ENCODE peak calls at places on chromosomes 6 and 20, in six cellular contexts. One of them, this sample, is unnamed. For H3K4me1 and H3K9me3, the result is how much of the 10 kb centered on the place peaks cover.

GRCh38 chr6:168923171-168923570 is 330.5 kb downstream of the THBS2 start:
- DNase-seq in Peyer's patch: no peak
- DNase-seq in A549: no peak
- DNase-seq in cardiac muscle cell: no peak
- DNase-seq in heart right ventricle: no peak
- DNase-seq in upper lobe of right lung: no peak
- DNase-seq in this sample: no peak

GRCh38 chr20:4038047-4038459 is 22.7 kb upstream of the RNF24 start:
- DNase-seq in upper lobe of right lung: peak
- DNase-seq in heart right ventricle: peak
- DNase-seq in Peyer's patch: peak
- DNase-seq in cardiac muscle cell: peak
- DNase-seq in A549: peak
- DNase-seq in this sample: peak

GRCh38 chr6:3757241-3757641 is 5.7 kb upstream of the PXDC1 start:
- DNase-seq in cardiac muscle cell: no peak
- DNase-seq in heart right ventricle: no peak
- DNase-seq in Peyer's patch: peak
- DNase-seq in A549: no peak
- DNase-seq in upper lobe of right lung: no peak
- DNase-seq in this sample: no peak

GRCh38 chr6:3742076-3742425 is 9.5 kb downstream of the PXDC1 start:
- DNase-seq in upper lobe of right lung: no peak
- DNase-seq in A549: no peak
- DNase-seq in cardiac muscle cell: no peak
- DNase-seq in Peyer's patch: no peak
- DNase-seq in heart right ventricle: no peak
- DNase-seq in this sample: no peak

GRCh38 chr20:50020283-50020682 is 37.5 kb downstream of the SNAI1 start:
- DNase-seq in upper lobe of right lung: no peak
- DNase-seq in heart right ventricle: no peak
- DNase-seq in A549: peak
- DNase-seq in Peyer's patch: no peak
- DNase-seq in cardiac muscle cell: no peak
- DNase-seq in this sample: no peak

GRCh38 chr20:38125157-38126056 is 39.7 kb downstream of the TGM2 start:
- DNase-seq in A549: peak
- DNase-seq in Peyer's patch: peak
- DNase-seq in cardiac muscle cell: no peak
- DNase-seq in heart right ventricle: peak
- DNase-seq in upper lobe of right lung: peak
- DNase-seq in this sample: peak

GRCh38 chr20:39876974-39877615 is 811.9 kb downstream of the MAFB start:
- DNase-seq in A549: no peak
- DNase-seq in heart right ventricle: no peak
- DNase-seq in Peyer's patch: no peak
- DNase-seq in upper lobe of right lung: no peak
- DNase-seq in cardiac muscle cell: no peak
- DNase-seq in this sample: no peak

GRCh38 chr6:67629268-67629667 is 1005.8 kb upstream of the ADGRB3 start:
- DNase-seq in heart right ventricle: no peak
- DNase-seq in Peyer's patch: no peak
- DNase-seq in A549: no peak
- DNase-seq in cardiac muscle cell: no peak
- DNase-seq in upper lobe of right lung: no peak
- DNase-seq in this sample: no peak

GRCh38 chr6:44805239-44805849 is 417.8 kb downstream of the CDC5L start:
- DNase-seq in cardiac muscle cell: no peak
- DNase-seq in upper lobe of right lung: no peak
- DNase-seq in heart right ventricle: no peak
- DNase-seq in Peyer's patch: no peak
- DNase-seq in A549: no peak
- DNase-seq in this sample: no peak

GRCh38 chr6:69796627-69797390 is at the start of gene LMBRD1:
- DNase-seq in cardiac muscle cell: peak
- DNase-seq in upper lobe of right lung: peak
- DNase-seq in heart right ventricle: peak
- DNase-seq in Peyer's patch: peak
- DNase-seq in A549: peak
- DNase-seq in this sample: peak

GRCh38 chr6:154164397-154164796 is 125.4 kb downstream of the OPRM1 start:
- DNase-seq in heart right ventricle: no peak
- DNase-seq in A549: no peak
- DNase-seq in cardiac muscle cell: no peak
- DNase-seq in Peyer's patch: no peak
- DNase-seq in upper lobe of right lung: no peak
- DNase-seq in this sample: peak

GRCh38 chr6:148811472-148811871 is 64.6 kb downstream of the UST start:
- DNase-seq in cardiac muscle cell: no peak
- DNase-seq in A549: no peak
- DNase-seq in Peyer's patch: no peak
- DNase-seq in heart right ventricle: no peak
- DNase-seq in upper lobe of right lung: no peak
- DNase-seq in this sample: no peak

DNA sequence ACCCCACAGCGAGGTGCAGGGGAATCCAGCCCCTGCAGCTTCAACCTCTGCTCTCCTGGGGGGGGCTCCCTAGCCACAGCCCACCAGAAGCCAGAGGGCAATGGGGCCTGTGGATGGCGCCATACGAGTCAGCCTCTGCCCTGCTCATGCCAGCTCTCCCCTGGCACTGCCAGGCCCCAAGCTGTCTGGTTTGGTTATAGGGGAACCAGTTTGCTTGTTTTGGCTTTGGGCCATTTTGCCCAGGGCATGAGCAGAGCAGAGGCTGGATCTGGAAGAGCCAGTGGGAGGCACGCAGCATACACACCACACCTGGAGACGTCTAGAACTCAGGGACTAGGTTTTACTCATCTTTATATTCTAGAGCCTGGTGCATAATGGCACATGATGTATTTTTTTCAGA is 66.7 kb upstream of the SLC22A16 start:
- DNase-seq in A549: no peak
- DNase-seq in Peyer's patch: no peak
- DNase-seq in upper lobe of right lung: no peak
- DNase-seq in cardiac muscle cell: no peak
- DNase-seq in heart right ventricle: peak
- DNase-seq in this sample: no peak
- TF ChIP-seq CTCF in A549: no peak
- TF ChIP-seq CTCF in Peyer's patch: no peak
- TF ChIP-seq CTCF in upper lobe of right lung: no peak
- TF ChIP-seq CTCF in cardiac muscle cell: no peak
- TF ChIP-seq CTCF in heart right ventricle: no peak
- TF ChIP-seq CTCF in this sample: no peak

GRCh38 chr6:35259194-35259945 is at the start of gene ZNF76:
- DNase-seq in cardiac muscle cell: peak
- DNase-seq in A549: peak
- DNase-seq in upper lobe of right lung: peak
- DNase-seq in Peyer's patch: peak
- DNase-seq in heart right ventricle: peak
- DNase-seq in this sample: peak
- H3K4me1 ChIP-seq in cardiac muscle cell: under half
- H3K4me1 ChIP-seq in A549: under half
- H3K4me1 ChIP-seq in upper lobe of right lung: under half
- H3K4me1 ChIP-seq in Peyer's patch: under half
- H3K4me1 ChIP-seq in heart right ventricle: under half
- H3K4me1 ChIP-seq in this sample: under half

DNA sequence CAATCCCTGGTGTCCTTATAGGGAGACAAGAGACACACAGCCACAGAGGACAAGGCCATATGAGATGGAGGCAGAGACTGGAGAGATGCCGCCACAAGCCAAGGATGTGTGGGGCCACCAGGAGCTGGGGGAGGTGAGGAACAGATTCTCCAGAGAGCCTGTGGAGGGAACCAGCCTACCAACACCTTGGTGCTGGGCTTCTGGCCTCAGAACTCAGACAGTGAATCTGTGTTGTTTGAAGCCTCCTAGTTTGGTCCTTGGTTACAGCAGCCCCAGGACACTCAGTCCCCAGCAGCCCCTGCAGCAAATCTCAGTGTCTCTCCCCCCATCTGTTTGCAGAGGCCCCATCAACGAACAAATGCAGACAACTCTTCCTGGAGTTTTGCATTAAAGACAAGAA is 73.2 kb upstream of the BHLHE23 start:
- DNase-seq in cardiac muscle cell: no peak
- DNase-seq in upper lobe of right lung: peak
- DNase-seq in Peyer's patch: peak
- DNase-seq in heart right ventricle: no peak
- DNase-seq in A549: no peak
- DNase-seq in this sample: no peak
- H3K9me3 ChIP-seq in cardiac muscle cell: under half
- H3K9me3 ChIP-seq in upper lobe of right lung: under half
- H3K9me3 ChIP-seq in Peyer's patch: under half
- H3K9me3 ChIP-seq in heart right ventricle: under half
- H3K9me3 ChIP-seq in A549: under half
- H3K9me3 ChIP-seq in this sample: under half

DNA sequence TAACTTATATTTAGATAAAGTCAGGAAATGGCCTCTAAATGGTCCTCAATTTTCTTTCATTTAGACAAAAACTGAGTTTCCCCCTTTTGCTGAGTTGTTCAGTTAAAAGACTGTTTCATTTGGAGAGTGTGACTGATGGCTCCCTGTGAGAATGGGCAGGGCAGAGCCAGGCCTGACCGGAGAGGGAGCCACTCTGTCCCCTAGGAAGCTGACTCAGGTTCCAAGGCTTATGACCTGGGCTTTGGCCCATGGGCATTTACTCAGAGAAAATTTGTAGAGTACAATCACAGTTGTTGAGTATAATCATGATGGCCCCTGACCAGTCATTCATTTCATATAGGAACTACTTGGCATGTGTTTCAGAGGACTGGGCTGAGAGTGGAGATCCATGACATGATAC is 37.0 kb upstream of the AIG1 start:
- DNase-seq in Peyer's patch: no peak
- DNase-seq in cardiac muscle cell: no peak
- DNase-seq in heart right ventricle: no peak
- DNase-seq in A549: no peak
- DNase-seq in upper lobe of right lung: no peak
- DNase-seq in this sample: no peak
- TF ChIP-seq CTCF in Peyer's patch: no peak
- TF ChIP-seq CTCF in cardiac muscle cell: no peak
- TF ChIP-seq CTCF in heart right ventricle: no peak
- TF ChIP-seq CTCF in A549: no peak
- TF ChIP-seq CTCF in upper lobe of right lung: no peak
- TF ChIP-seq CTCF in this sample: no peak

GRCh38 chr20:59148713-59149493 is 14.7 kb upstream of the ZNF831 start:
- DNase-seq in A549: no peak
- DNase-seq in upper lobe of right lung: no peak
- DNase-seq in Peyer's patch: peak
- DNase-seq in heart right ventricle: no peak
- DNase-seq in cardiac muscle cell: no peak
- DNase-seq in this sample: no peak

GRCh38 chr20:59145926-59146800 is 17.5 kb upstream of the ZNF831 start:
- DNase-seq in cardiac muscle cell: peak
- DNase-seq in A549: no peak
- DNase-seq in Peyer's patch: peak
- DNase-seq in upper lobe of right lung: no peak
- DNase-seq in heart right ventricle: no peak
- DNase-seq in this sample: no peak

GRCh38 chr20:59146801-59147118 is 16.9 kb upstream of the ZNF831 start:
- DNase-seq in upper lobe of right lung: no peak
- DNase-seq in A549: no peak
- DNase-seq in cardiac muscle cell: no peak
- DNase-seq in heart right ventricle: no peak
- DNase-seq in Peyer's patch: no peak
- DNase-seq in this sample: no peak

GRCh38 chr20:59145247-59145925 is 18.2 kb upstream of the ZNF831 start:
- DNase-seq in A549: no peak
- DNase-seq in Peyer's patch: no peak
- DNase-seq in heart right ventricle: no peak
- DNase-seq in cardiac muscle cell: no peak
- DNase-seq in upper lobe of right lung: no peak
- DNase-seq in this sample: no peak

GRCh38 chr20:59147197-59147596 is 16.4 kb upstream of the ZNF831 start:
- DNase-seq in heart right ventricle: no peak
- DNase-seq in A549: no peak
- DNase-seq in upper lobe of right lung: no peak
- DNase-seq in Peyer's patch: no peak
- DNase-seq in cardiac muscle cell: peak
- DNase-seq in this sample: no peak
- H3K4me1 ChIP-seq in heart right ventricle: under half
- H3K4me1 ChIP-seq in A549: under half
- H3K4me1 ChIP-seq in upper lobe of right lung: under half
- H3K4me1 ChIP-seq in Peyer's patch: under half
- H3K4me1 ChIP-seq in cardiac muscle cell: under half
- H3K4me1 ChIP-seq in this sample: under half

DNA sequence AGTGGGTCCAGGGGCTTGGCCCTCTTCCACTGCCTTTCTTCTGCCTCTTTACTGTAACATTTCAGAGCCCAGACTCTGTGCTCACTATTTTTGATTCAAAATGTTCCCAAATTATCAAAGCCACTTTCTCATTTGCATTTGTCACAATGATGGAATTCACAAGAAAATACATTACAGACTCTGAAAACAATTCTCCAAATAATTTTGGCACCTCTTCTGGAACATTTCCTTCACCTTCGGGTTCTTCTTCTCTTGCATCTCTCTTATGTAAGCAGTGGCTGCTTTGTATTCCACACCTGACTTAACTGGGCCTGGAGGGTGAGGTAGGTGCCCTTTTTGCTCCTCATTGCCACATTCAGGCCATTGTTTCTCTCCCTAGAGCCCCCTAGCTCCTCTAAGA is 30.0 kb downstream of the ZNF184 start:
- DNase-seq in cardiac muscle cell: no peak
- DNase-seq in Peyer's patch: no peak
- DNase-seq in upper lobe of right lung: no peak
- DNase-seq in A549: no peak
- DNase-seq in heart right ventricle: no peak
- DNase-seq in this sample: no peak
- H3K9me3 ChIP-seq in cardiac muscle cell: under half
- H3K9me3 ChIP-seq in Peyer's patch: under half
- H3K9me3 ChIP-seq in upper lobe of right lung: under half
- H3K9me3 ChIP-seq in A549: under half
- H3K9me3 ChIP-seq in heart right ventricle: under half
- H3K9me3 ChIP-seq in this sample: under half

DNA sequence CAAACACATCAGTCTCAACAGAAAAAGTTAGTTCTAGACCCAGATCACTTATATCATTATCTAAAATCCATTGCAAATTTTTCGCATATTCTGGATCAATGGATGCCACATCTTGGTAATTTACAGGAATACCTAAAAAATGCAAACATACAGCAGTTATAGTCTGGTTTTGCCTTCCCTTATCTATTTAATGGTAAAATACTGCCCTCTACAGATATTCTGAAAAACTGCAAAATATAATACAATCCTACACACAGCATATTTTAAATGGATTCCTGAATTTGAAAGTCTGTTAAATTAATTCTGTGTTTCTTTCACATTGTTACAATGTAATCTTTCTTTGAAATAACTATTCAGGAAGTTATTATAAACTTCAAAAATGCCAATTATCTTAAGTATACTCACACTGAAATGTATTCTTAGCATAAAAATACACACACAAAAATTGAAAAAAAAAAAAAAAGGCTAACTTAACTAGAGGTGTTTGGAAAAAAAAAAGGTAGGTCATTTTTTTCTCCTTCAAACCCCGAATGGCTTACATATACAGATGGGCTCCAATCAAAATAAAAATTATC is 88.4 kb downstream of the HACE1 start:
- DNase-seq in Peyer's patch: no peak
- DNase-seq in heart right ventricle: no peak
- DNase-seq in A549: peak
- DNase-seq in cardiac muscle cell: peak
- DNase-seq in upper lobe of right lung: no peak
- DNase-seq in this sample: no peak
- TF ChIP-seq CTCF in Peyer's patch: peak
- TF ChIP-seq CTCF in heart right ventricle: peak
- TF ChIP-seq CTCF in A549: peak
- TF ChIP-seq CTCF in cardiac muscle cell: peak
- TF ChIP-seq CTCF in upper lobe of right lung: peak
- TF ChIP-seq CTCF in this sample: peak

GRCh38 chr6:82365011-82365751 is 1.6 kb downstream of the TPBG start:
- DNase-seq in cardiac muscle cell: peak
- DNase-seq in heart right ventricle: peak
- DNase-seq in A549: peak
- DNase-seq in upper lobe of right lung: peak
- DNase-seq in Peyer's patch: no peak
- DNase-seq in this sample: no peak
- H3K4me1 ChIP-seq in cardiac muscle cell: under half
- H3K4me1 ChIP-seq in heart right ventricle: under half
- H3K4me1 ChIP-seq in A549: under half
- H3K4me1 ChIP-seq in upper lobe of right lung: under half
- H3K4me1 ChIP-seq in Peyer's patch: under half
- H3K4me1 ChIP-seq in this sample: under half